ENCODE peak calls at places on chromosomes 3 and 15, in eight cellular contexts. F, P, E, C, X, S, D and V are unnamed samples.

GRCh38 chr3:126464494-126464893 is 11.2 kb downstream of the ZXDC start:
- DNase-seq in F (no peak), P (no peak), E (no peak), C (no peak), X (no peak), S (no peak), D (no peak), V (no peak)

GRCh38 chr15:31020542-31020941 is 29.1 kb upstream of the MTMR10 start:
- DNase-seq in F (peak), P (no peak), E (no peak), C (no peak), X (no peak), S (no peak), D (no peak), V (no peak)

GRCh38 chr3:39671600-39671999 is 137.8 kb upstream of the MYRIP start:
- DNase-seq in F (no peak), P (no peak), E (no peak), C (no peak), X (no peak), S (no peak), D (no peak), V (no peak)

GRCh38 chr15:39127925-39128617 is 452.8 kb upstream of the THBS1 start:
- DNase-seq in F (peak), P (no peak), E (no peak), C (no peak), X (peak), S (no peak), D (peak), V (no peak)

GRCh38 chr3:186057594-186057993 is 51.3 kb downstream of the ETV5 start:
- DNase-seq in F (peak), P (no peak), E (no peak), C (no peak), X (peak), S (no peak), D (peak), V (no peak)

GRCh38 chr3:44892689-44893088 is 18.3 kb downstream of the TGM4 start:
- DNase-seq in F (peak), P (no peak), E (no peak), C (no peak), X (no peak), S (no peak), D (no peak), V (no peak)

GRCh38 chr3:56862352-56863062 is 60.8 kb upstream of the ARHGEF3 start:
- DNase-seq in F (peak), P (no peak), E (no peak), C (no peak), X (no peak), S (no peak), D (no peak), V (no peak)

GRCh38 chr3:170410428-170411029 is 8.1 kb upstream of the CLDN11 start:
- DNase-seq in F (peak), P (no peak), E (no peak), C (no peak), X (peak), S (no peak), D (no peak), V (no peak)

GRCh38 chr3:146975476-146975875 is 370.3 kb upstream of the PLSCR5 start:
- DNase-seq in F (no peak), P (no peak), E (no peak), C (no peak), X (no peak), S (no peak), D (no peak), V (no peak)

GRCh38 chr3:44090036-44090435 is 151.7 kb upstream of the TOPAZ1 start:
- DNase-seq in F (no peak), P (no peak), E (no peak), C (no peak), X (no peak), S (no peak), D (no peak), V (no peak)

GRCh38 chr3:141913150-141913811 is 36.8 kb downstream of the ATP1B3 start:
- DNase-seq in F (peak), P (no peak), E (no peak), C (peak), X (peak), S (peak), D (no peak), V (peak)

GRCh38 chr15:70559223-70559823 is 204.0 kb downstream of the UACA start:
- DNase-seq in F (peak), P (peak), E (no peak), C (peak), X (no peak), S (peak), D (no peak), V (no peak)

GRCh38 chr3:42659451-42660130 is 6.1 kb downstream of the ZBTB47 start:
- DNase-seq in F (no peak), P (no peak), E (no peak), C (peak), X (no peak), S (no peak), D (no peak), V (no peak)

GRCh38 chr3:126494204-126494603 is 18.5 kb upstream of the ZXDC start:
- DNase-seq in F (no peak), P (no peak), E (no peak), C (no peak), X (no peak), S (no peak), D (no peak), V (no peak)

GRCh38 chr3:141384157-141384556 is 15.9 kb downstream of the ZBTB38 start:
- DNase-seq in F (peak), P (no peak), E (no peak), C (no peak), X (no peak), S (no peak), D (no peak), V (no peak)

GRCh38 chr3:123568034-123568433 is 16.8 kb downstream of the HACD2 start:
- DNase-seq in F (no peak), P (no peak), E (no peak), C (no peak), X (no peak), S (no peak), D (no peak), V (no peak)

GRCh38 chr3:177051419-177051818 is 145.9 kb downstream of the TBL1XR1 start:
- DNase-seq in F (no peak), P (no peak), E (no peak), C (no peak), X (no peak), S (no peak), D (no peak), V (no peak)

DNA sequence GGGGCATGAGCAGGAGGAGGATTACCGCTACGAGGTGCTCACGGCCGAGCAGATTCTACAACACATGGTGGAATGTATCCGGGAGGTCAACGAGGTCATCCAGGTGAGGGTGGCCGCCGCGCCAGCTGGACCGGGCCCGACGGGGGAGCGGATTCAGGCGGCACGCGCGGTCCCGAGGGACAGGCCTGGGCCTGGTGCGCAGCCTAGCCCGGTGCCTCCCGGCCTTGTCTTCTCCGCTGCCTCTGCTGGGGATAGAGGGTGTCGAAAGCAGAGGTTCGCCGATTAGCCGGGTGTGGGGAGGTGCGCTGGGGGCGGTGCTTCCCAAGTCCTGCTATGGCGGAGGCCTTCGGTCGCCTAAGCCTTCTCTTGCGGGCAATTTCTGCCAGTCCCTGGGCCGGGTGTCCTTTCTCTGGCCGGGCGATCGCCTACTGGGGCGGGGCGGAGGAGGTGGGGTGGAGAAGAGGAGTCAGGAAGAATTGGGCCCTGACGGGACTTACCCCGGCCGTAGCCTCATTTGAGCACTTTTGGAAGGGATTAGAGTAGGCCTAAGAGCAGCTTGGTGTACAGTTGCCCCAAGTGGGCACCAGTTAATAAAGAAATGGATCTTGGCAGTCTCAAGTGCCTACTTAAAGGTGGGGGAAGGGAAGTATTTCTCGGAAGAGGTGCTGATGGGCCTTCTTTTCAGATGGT is 927 bp downstream of the ARIH1 start:
- DNase-seq in F (peak), P (peak), E (peak), C (peak), X (peak), S (peak), D (peak), V (peak)
- TF ChIP-seq CTCF in F (no peak), P (no peak), E (no peak), C (no peak), X (no peak), S (no peak), D (no peak), V (no peak)

GRCh38 chr3:65827076-65827475 is 211.6 kb downstream of the MAGI1 start:
- DNase-seq in F (no peak), P (no peak), E (no peak), C (no peak), X (no peak), S (no peak), D (no peak), V (no peak)
- TF ChIP-seq CTCF in F (no peak), P (no peak), E (no peak), C (no peak), X (no peak), S (no peak), D (no peak), V (no peak)

GRCh38 chr15:41789237-41789636 is 15.0 kb downstream of the MAPKBP1 start:
- DNase-seq in F (no peak), P (no peak), E (no peak), C (no peak), X (no peak), S (no peak), D (no peak), V (no peak)

GRCh38 chr15:41788262-41788661 is 14.0 kb downstream of the MAPKBP1 start:
- DNase-seq in F (no peak), P (no peak), E (no peak), C (no peak), X (no peak), S (no peak), D (no peak), V (no peak)

GRCh38 chr15:41790756-41791546 is 16.7 kb downstream of the MAPKBP1 start:
- DNase-seq in F (peak), P (no peak), E (no peak), C (no peak), X (peak), S (no peak), D (no peak), V (no peak)

GRCh38 chr15:41790169-41790568 is 15.9 kb downstream of the MAPKBP1 start:
- DNase-seq in F (no peak), P (no peak), E (no peak), C (no peak), X (no peak), S (no peak), D (no peak), V (no peak)

GRCh38 chr15:41789662-41790061 is 15.4 kb downstream of the MAPKBP1 start:
- DNase-seq in F (no peak), P (no peak), E (no peak), C (no peak), X (no peak), S (no peak), D (no peak), V (no peak)
- TF ChIP-seq CTCF in F (no peak), P (no peak), E (no peak), C (no peak), X (no peak), S (no peak), D (no peak), V (no peak)

GRCh38 chr3:156750874-156751245 is 75.3 kb upstream of the LEKR1 start:
- DNase-seq in F (peak), P (no peak), E (no peak), C (no peak), X (no peak), S (no peak), D (no peak), V (no peak)

GRCh38 chr3:156750191-156750873 is 75.8 kb upstream of the LEKR1 start:
- DNase-seq in F (peak), P (no peak), E (no peak), C (no peak), X (no peak), S (no peak), D (no peak), V (no peak)

GRCh38 chr3:156747046-156747445 is 72.7 kb downstream of the TIPARP start:
- DNase-seq in F (no peak), P (no peak), E (no peak), C (no peak), X (no peak), S (no peak), D (no peak), V (no peak)

GRCh38 chr3:156749244-156749643 is 74.9 kb downstream of the TIPARP start:
- DNase-seq in F (peak), P (no peak), E (no peak), C (no peak), X (no peak), S (no peak), D (no peak), V (peak)

DNA sequence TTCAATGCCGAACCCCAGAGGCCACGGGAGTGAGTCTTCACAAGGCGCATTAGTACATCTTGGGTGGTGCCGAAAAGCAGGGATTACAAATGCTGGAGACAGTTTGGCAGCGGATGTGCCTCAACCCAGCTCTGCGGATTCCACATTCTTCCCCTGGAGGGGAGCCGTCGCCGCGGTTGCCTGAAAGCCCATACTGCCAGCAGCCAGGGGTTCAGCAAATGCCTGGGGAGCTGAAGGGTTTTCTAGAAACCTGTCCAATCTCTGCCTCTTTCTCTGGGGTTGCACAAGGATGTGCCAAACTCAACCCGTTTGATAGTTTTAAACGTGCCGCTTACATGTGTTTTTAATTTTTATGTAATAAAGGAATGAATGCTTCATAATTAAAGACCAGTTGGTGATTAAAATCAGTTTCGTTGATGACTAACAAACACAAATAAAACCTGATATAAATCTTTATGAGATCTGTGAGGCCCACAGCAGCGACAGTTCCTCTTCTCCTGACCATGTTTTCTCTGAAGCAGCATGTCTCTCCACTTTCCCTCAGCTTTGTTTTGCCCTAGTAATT is 74.6 kb upstream of the LEKR1 start:
- DNase-seq in F (peak), P (peak), E (no peak), C (peak), X (no peak), S (no peak), D (peak), V (peak)
- TF ChIP-seq CTCF in F (peak), P (no peak), E (no peak), C (no peak), X (no peak), S (no peak), D (peak), V (no peak)

DNA sequence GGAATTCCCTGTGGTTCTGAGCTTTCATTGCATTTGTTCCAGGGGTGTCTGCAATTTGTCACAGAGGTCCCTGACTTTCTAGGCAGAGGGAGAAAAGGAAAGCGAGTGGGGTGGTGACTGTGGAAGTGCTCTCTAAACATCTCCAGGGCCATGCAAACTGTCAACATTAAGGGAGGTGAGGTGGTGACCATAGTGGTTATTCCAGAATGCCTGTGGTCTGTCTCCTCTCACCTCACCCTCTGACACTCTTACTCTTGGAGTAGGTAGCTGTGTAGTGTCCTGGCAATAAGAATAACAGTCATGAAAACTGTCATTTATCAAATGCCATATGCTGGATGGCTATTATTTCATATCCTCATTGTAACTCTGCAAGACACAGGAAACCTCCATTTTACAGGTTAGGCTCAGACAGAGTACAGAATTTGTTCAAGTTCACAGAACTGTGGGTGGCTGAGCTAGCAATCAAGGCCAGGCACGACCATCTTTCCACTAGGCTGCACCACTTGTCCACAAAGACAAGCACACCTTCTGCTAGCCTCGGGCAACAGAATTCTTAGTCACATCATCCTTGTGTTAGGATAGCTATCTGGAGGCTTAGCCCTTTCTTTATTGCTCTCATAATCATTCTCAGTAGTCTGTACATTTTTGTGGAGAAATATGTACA is 179.4 kb downstream of the CD47 start:
- DNase-seq in F (no peak), P (no peak), E (no peak), C (no peak), X (no peak), S (no peak), D (no peak), V (no peak)
- TF ChIP-seq CTCF in F (no peak), P (no peak), E (no peak), C (no peak), X (no peak), S (no peak), D (no peak), V (no peak)

GRCh38 chr3:172980849-172981248 is 160.2 kb downstream of the SPATA16 start:
- DNase-seq in F (no peak), P (no peak), E (no peak), C (no peak), X (no peak), S (no peak), D (no peak), V (no peak)

GRCh38 chr3:172984938-172985337 is 156.1 kb downstream of the SPATA16 start:
- DNase-seq in F (no peak), P (no peak), E (no peak), C (no peak), X (no peak), S (no peak), D (no peak), V (no peak)

GRCh38 chr3:172981407-172981983 is 159.5 kb downstream of the SPATA16 start:
- DNase-seq in F (no peak), P (no peak), E (no peak), C (no peak), X (no peak), S (no peak), D (no peak), V (no peak)

GRCh38 chr3:172987268-172987667 is 153.8 kb downstream of the SPATA16 start:
- DNase-seq in F (no peak), P (no peak), E (no peak), C (no peak), X (peak), S (no peak), D (no peak), V (no peak)

GRCh38 chr3:172982731-172983364 is 158.2 kb downstream of the SPATA16 start:
- DNase-seq in F (peak), P (no peak), E (no peak), C (no peak), X (peak), S (no peak), D (no peak), V (no peak)
- TF ChIP-seq CTCF in F (no peak), P (peak), E (peak), C (peak), X (peak), S (no peak), D (no peak), V (no peak)

GRCh38 chr3:51642462-51642861 is 28.6 kb upstream of the TEX264 start:
- DNase-seq in F (no peak), P (no peak), E (no peak), C (no peak), X (no peak), S (no peak), D (no peak), V (no peak)
- TF ChIP-seq CTCF in F (peak), P (peak), E (peak), C (no peak), X (peak), S (peak), D (peak), V (peak)

GRCh38 chr3:31159331-31160039 is 265.0 kb upstream of the GADL1 start:
- DNase-seq in F (no peak), P (no peak), E (no peak), C (no peak), X (no peak), S (no peak), D (no peak), V (no peak)
- TF ChIP-seq CTCF in F (no peak), P (no peak), E (no peak), C (no peak), X (no peak), S (no peak), D (no peak), V (no peak)

GRCh38 chr3:78066287-78066686 is 1026.4 kb downstream of the ROBO2 start:
- DNase-seq in F (no peak), P (no peak), E (no peak), C (no peak), X (peak), S (no peak), D (no peak), V (no peak)
- TF ChIP-seq CTCF in F (no peak), P (no peak), E (no peak), C (no peak), X (no peak), S (no peak), D (no peak), V (no peak)

GRCh38 chr3:120567370-120568197 is 28.6 kb upstream of the NDUFB4 start:
- DNase-seq in F (peak), P (no peak), E (no peak), C (no peak), X (peak), S (no peak), D (no peak), V (no peak)
- TF ChIP-seq CTCF in F (peak), P (peak), E (peak), C (peak), X (peak), S (peak), D (peak), V (peak)